ENCODE peak calls at places on chromosomes 4 and X, in eight cellular contexts. B, G, L, R, T, D, M and N are unnamed samples.

GRCh38 chrX:124087000-124087746 is 125.7 kb downstream of the STAG2 start:
- DNase-seq in B (no peak), R (no peak), G (no peak), D (no peak), L (no peak), T (no peak), M (no peak), N (no peak)

GRCh38 chr4:173526724-173527102 is 3.3 kb downstream of the HAND2 start:
- DNase-seq in T (no peak), M (no peak), L (no peak), D (no peak), G (no peak), B (no peak), R (no peak), N (no peak)

GRCh38 chr4:101782546-101782945 is 8.0 kb upstream of the BANK1 start:
- DNase-seq in R (no peak), D (no peak), T (peak; percentile 29), B (peak; percentile 9), L (peak; percentile 62), G (no peak), M (no peak), N (no peak)

GRCh38 chr4:94852601-94853000 is 94.8 kb downstream of the BMPR1B start:
- DNase-seq in D (no peak), T (no peak), M (no peak), R (no peak), G (no peak), B (no peak), L (no peak), N (no peak)

GRCh38 chrX:45233541-45233940 is 32.9 kb upstream of the DIPK2B start:
- DNase-seq in D (no peak), M (no peak), T (peak; percentile 1), B (no peak), R (no peak), L (no peak), G (no peak), N (no peak)

GRCh38 chr4:138184881-138185280 is 57.3 kb downstream of the SLC7A11 start:
- DNase-seq in D (no peak), L (no peak), M (no peak), G (no peak), T (no peak), B (no peak), R (no peak), N (no peak)

GRCh38 chrX:154348114-154348531 is 26.3 kb downstream of the FLNA start:
- DNase-seq in L (no peak), G (no peak), R (no peak), B (peak; percentile 19), M (no peak), D (peak; percentile 6), T (peak; percentile 9), N (no peak)

GRCh38 chrX:153902388-153902787 is 2.1 kb upstream of the AVPR2 start:
- DNase-seq in D (no peak), M (no peak), L (peak; percentile 24), B (peak; percentile 79), G (no peak), R (no peak), T (no peak), N (peak; percentile 50)

GRCh38 chrX:22855693-22856092 is 144.1 kb upstream of the DDX53 start:
- DNase-seq in L (no peak), R (no peak), M (no peak), B (no peak), G (no peak), T (no peak), D (no peak), N (no peak)

GRCh38 chrX:138748480-138748879 is 37.0 kb upstream of the FGF13 start:
- DNase-seq in T (peak; percentile 12), R (no peak), M (peak; percentile 1), L (peak; percentile 50), B (no peak), G (no peak), D (no peak), N (no peak)

GRCh38 chr4:96736352-96736889 is 896.5 kb downstream of the PDHA2 start:
- DNase-seq in B (peak; percentile 23), R (no peak), M (no peak), L (peak; percentile 62), T (peak; percentile 47), G (peak; percentile 64), D (no peak), N (peak; percentile 60)

GRCh38 chrX:110004210-110004609 is 1.3 kb downstream of the TMEM164 start:
- DNase-seq in G (no peak), T (peak; percentile 22), R (no peak), M (peak; percentile 90), D (peak; percentile 78), B (peak; percentile 74), L (peak; percentile 49), N (peak; percentile 49)

GRCh38 chrX:87582453-87582852 is 64.9 kb downstream of the KLHL4 start:
- DNase-seq in M (no peak), T (no peak), L (no peak), G (no peak), B (no peak), R (no peak), D (no peak), N (no peak)

GRCh38 chr4:22417408-22417807 is 98.5 kb downstream of the ADGRA3 start:
- DNase-seq in G (no peak), D (no peak), L (no peak), T (no peak), M (no peak), R (no peak), B (no peak), N (no peak)

GRCh38 chrX:155767101-155767878 is 113.9 kb upstream of the VAMP7 start:
- DNase-seq in D (peak; percentile 53), B (peak; percentile 73), T (peak; percentile 65), R (peak; percentile 76), M (peak; percentile 90), G (peak; percentile 71), L (peak; percentile 51), N (peak; percentile 83)

GRCh38 chr4:8585721-8586161 is 5.5 kb downstream of the GPR78 start:
- DNase-seq in M (no peak), T (no peak), D (peak; percentile 54), G (no peak), L (no peak), B (no peak), R (no peak), N (no peak)

GRCh38 chrX:41127476-41128192 is 42.4 kb downstream of the USP9X start:
- DNase-seq in R (no peak), T (no peak), L (no peak), G (no peak), B (no peak), D (no peak), M (peak; percentile 51), N (no peak)

GRCh38 chr4:1331591-1332353 is 15.2 kb upstream of the UVSSA start:
- DNase-seq in B (peak; percentile 20), M (no peak), R (no peak), D (peak; percentile 64), G (no peak), L (no peak), T (no peak), N (no peak)

GRCh38 chr4:1333256-1333655 is 13.8 kb upstream of the UVSSA start:
- DNase-seq in D (peak; percentile 28), L (no peak), G (no peak), T (no peak), M (no peak), R (no peak), B (no peak), N (no peak)

GRCh38 chr4:1330761-1331590 is 16.0 kb upstream of the UVSSA start:
- DNase-seq in G (no peak), B (peak; percentile 39), L (no peak), R (no peak), T (no peak), D (peak; percentile 59), M (peak; percentile 48), N (no peak)

GRCh38 chr4:1334579-1334895 is 12.5 kb upstream of the UVSSA start:
- DNase-seq in D (peak; percentile 20), T (no peak), M (no peak), B (no peak), G (no peak), R (no peak), L (no peak), N (no peak)

GRCh38 chr4:1332686-1333085 is 14.3 kb upstream of the UVSSA start:
- DNase-seq in R (no peak), T (no peak), G (no peak), L (no peak), M (no peak), B (peak; percentile 11), D (peak; percentile 67), N (no peak)
- H3K36me3 ChIP-seq in R (peaks cover 39% of the 10 kb centered on the region), T (peaks cover 49% of the 10 kb centered on the region), G (peaks cover 22% of the 10 kb centered on the region), L (peaks cover 16% of the 10 kb centered on the region), M (peaks cover 19% of the 10 kb centered on the region), B (peaks cover 12% of the 10 kb centered on the region), D (peaks cover 81% of the 10 kb centered on the region), N (peaks cover 30% of the 10 kb centered on the region)

GRCh38 chr4:168153596-168154440 is 61.5 kb downstream of the ANXA10 start:
- DNase-seq in T (peak; percentile 53), B (peak; percentile 54), L (peak; percentile 75), M (peak; percentile 72), R (peak; percentile 77), D (peak; percentile 87), G (peak; percentile 74), N (peak; percentile 81)
- H3K4me3 ChIP-seq in T (peak overlapping the region; percentile 20), B (peak overlapping the region; percentile 48), L (peak overlapping the region; percentile 38), M (no peak overlapping the region), R (peak overlapping the region; percentile 33), D (no peak overlapping the region), G (no peak overlapping the region), N (no peak overlapping the region)

DNA sequence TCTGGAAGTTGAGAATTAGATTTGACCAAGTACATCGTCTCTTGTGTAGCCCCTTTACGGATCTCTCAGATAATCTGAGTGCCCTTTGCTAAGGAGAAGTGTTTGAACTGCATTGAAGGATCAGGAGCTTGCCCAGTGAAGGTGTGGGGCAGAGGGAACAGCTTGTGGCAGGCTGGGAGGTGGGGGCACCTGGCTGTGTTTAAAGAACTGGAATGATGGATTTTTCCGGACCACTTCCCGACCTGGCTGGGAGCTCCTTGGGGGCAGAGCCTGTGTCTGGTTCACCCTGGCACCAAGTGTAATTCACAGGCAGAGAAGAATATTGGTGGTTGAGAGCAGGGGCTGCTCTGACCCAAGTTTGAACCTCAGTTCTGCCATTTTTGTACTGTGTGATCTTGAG is 18.4 kb downstream of the TBC1D14 start:
- DNase-seq in G (no peak), R (no peak), B (no peak), T (no peak), D (no peak), L (no peak), M (no peak), N (no peak)
- H3K36me3 ChIP-seq in G (peaks cover 16% of the 10 kb centered on the region), R (peaks cover 15% of the 10 kb centered on the region), B (no peaks in the 10 kb centered on the region), T (peaks cover 11% of the 10 kb centered on the region), D (peaks cover 28% of the 10 kb centered on the region), L (no peaks in the 10 kb centered on the region), M (peaks cover 8% of the 10 kb centered on the region), N (peaks cover 15% of the 10 kb centered on the region)

DNA sequence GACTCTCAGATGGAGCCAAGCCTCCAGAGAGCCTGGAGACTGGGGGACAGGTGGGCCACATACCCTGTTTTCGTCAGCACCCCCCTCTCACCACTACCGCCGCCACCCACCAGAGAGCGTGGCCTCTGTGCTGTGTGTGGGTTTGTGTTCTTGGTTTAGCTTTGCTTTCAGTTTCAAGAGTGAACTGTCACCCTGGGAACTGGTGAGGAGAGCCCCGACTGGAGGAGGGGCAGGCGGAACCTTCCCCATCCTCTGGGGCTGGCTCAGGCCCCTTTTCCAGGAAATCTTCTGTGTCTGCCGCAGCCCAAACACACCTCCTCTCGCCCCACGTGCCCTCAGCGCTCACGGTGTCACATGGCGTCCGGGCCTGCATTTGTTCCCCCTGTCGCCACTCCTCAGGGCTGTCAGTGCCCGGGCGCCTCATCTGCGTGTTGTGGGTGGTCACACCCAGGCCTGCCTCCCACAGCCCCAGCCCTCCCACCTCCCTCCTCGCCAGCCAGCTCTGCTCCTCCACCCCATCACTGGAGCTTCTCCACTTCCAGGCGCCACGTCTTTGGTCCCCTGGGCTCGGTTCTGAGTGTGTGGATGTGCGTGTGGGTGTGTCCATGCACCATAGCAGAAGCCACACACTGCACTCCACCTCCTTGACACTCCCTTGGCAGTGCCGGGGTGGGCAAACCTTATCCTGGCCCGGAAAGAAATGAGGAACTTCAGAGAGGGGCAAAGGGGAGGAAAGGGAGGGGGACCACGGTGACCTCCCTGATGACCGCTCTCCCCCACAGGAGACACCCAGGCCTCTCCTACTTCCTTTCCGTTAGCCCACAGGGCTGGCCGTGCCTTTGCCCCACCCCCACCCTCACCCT is 27.8 kb downstream of the ELF4 start:
- DNase-seq in G (no peak), L (no peak), D (peak; percentile 88), M (peak; percentile 59), B (no peak), T (no peak), R (no peak), N (no peak)
- H3K4me3 ChIP-seq in G (no peak overlapping the region), L (no peak overlapping the region), D (no peak overlapping the region), M (no peak overlapping the region), B (no peak overlapping the region), T (no peak overlapping the region), R (no peak overlapping the region), N (no peak overlapping the region)